ENCODE peak calls at places on chromosomes 1 and 21, in six cellular contexts. I is HepG2, B is GM12878, G is GM12891, A is H1, O is K562. N is an unnamed sample.

GRCh38 chr21:20443558-20444155 is 554.6 kb upstream of the NCAM2 start:
- DNase-seq in A (no peak), O (peak; percentile 17), I (no peak), B (no peak), G (no peak), N (no peak)

GRCh38 chr1:173062156-173062938 is 11.6 kb upstream of the TNFSF18 start:
- DNase-seq in O (no peak), A (no peak), G (no peak), I (peak; percentile 2), B (no peak), N (no peak)

GRCh38 chr1:67460648-67461500 is 30.7 kb upstream of the SERBP1 start:
- DNase-seq in O (no peak), A (no peak), I (no peak), B (no peak), G (no peak), N (no peak)

GRCh38 chr1:45018599-45019230 is 6.7 kb downstream of the UROD start:
- DNase-seq in I (peak; percentile 47), O (peak; percentile 49), G (no peak), A (peak; percentile 79), B (no peak), N (no peak)

GRCh38 chr1:198158766-198159589 is 2.2 kb downstream of the NEK7 start:
- DNase-seq in O (peak; percentile 97), G (peak; percentile 49), I (peak; percentile 80), B (no peak), A (peak; percentile 95), N (peak; percentile 56)

GRCh38 chr1:105608713-105609112 is 1447.8 kb upstream of the PRMT6 start:
- DNase-seq in O (no peak), B (no peak), G (no peak), A (no peak), I (peak; percentile 4), N (no peak)

GRCh38 chr1:227920896-227921295 is 26.8 kb downstream of the WNT9A start:
- DNase-seq in I (no peak), O (no peak), G (no peak), A (no peak), B (no peak), N (no peak)

GRCh38 chr1:176795929-176796328 is 333.0 kb downstream of the PAPPA2 start:
- DNase-seq in G (no peak), B (no peak), O (no peak), I (no peak), A (no peak), N (no peak)

GRCh38 chr1:3464649-3465025 is 10.2 kb downstream of the ARHGEF16 start:
- DNase-seq in O (no peak), I (no peak), B (no peak), G (no peak), A (no peak), N (no peak)

GRCh38 chr1:30668546-30669327 is 54.6 kb downstream of the MATN1 start:
- DNase-seq in A (no peak), B (no peak), O (no peak), G (no peak), I (no peak), N (no peak)

GRCh38 chr1:39653546-39654031 is 14.1 kb upstream of the HEYL start:
- DNase-seq in A (peak; percentile 77), G (no peak), I (peak; percentile 44), O (peak; percentile 73), B (peak; percentile 23), N (no peak)

GRCh38 chr1:44655609-44656008 is 18.7 kb downstream of the TMEM53 start:
- DNase-seq in G (no peak), B (no peak), O (peak; percentile 62), A (peak; percentile 66), I (peak; percentile 34), N (no peak)

GRCh38 chr1:224644553-224645154 is 28.5 kb downstream of the CNIH3 start:
- DNase-seq in A (peak; percentile 79), O (peak; percentile 67), G (peak; percentile 59), B (peak; percentile 24), I (peak; percentile 35), N (peak; percentile 55)

GRCh38 chr1:2376931-2377672 is 14.3 kb downstream of the MORN1 start:
- DNase-seq in I (no peak), A (no peak), G (no peak), B (no peak), O (no peak), N (no peak)
- TF ChIP-seq POLR2A in I (no peak), A (no peak), G (no peak), B (no peak), O (no peak), N (no peak)

GRCh38 chr1:201269241-201269640 is 14.1 kb upstream of the PKP1 start:
- DNase-seq in G (no peak), B (no peak), O (no peak), A (no peak), I (no peak), N (no peak)

GRCh38 chr1:201268604-201269151 is 14.6 kb upstream of the PKP1 start:
- DNase-seq in O (no peak), A (no peak), I (no peak), G (no peak), B (no peak), N (no peak)

GRCh38 chr1:201272838-201273237 is 10.5 kb upstream of the PKP1 start:
- DNase-seq in A (no peak), B (no peak), I (no peak), O (no peak), G (no peak), N (no peak)

GRCh38 chr1:201269900-201270410 is 13.4 kb upstream of the PKP1 start:
- DNase-seq in A (no peak), B (no peak), I (no peak), G (no peak), O (no peak), N (no peak)

DNA sequence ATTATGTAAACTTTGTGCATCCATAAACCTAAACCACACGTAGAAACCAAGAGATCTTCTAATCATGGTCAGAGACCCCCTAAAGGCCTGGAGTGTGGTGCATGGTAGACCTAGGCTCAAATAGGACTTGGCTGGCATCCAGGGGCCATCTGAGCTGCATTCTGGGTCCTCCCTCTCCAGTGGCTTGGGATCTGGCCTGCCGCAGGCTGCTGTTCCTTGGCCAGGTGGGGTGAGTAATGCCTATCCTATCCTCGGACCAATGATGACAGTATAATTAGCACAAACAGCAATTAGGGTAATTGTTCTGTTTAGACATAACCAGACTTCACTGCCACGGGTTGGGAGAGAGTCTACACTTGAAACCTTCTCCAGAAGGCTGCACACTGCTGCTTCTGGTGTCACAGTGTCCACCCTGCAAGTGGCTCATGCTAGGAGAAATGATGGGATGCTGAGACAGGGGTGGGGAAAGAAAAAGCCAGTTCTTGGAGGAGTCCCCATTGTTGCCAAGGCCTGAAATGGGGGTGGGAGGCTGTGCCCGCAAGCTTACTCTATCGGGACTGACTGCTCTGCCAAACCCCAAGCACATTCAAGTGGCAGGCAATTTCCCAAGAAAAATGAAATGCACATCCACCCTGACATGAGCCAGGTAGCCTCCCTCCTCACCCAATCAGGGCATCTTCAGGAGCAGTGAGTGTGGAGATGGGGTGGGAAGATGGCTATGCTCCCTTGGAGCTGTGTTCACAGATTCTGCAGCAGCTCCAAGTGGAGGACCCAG is 12.5 kb upstream of the PKP1 start:
- DNase-seq in I (no peak), B (no peak), G (no peak), A (no peak), O (no peak), N (no peak)
- TF ChIP-seq TAF1 in I (no peak), B (no peak), G (no peak), A (no peak), O (no peak), N (no peak)

GRCh38 chr1:234373064-234373937 is at the start of gene COA6:
- DNase-seq in B (peak; percentile 94), A (peak; percentile 85), O (peak; percentile 91), I (peak; percentile 98), G (peak; percentile 71), N (peak; percentile 67)
- TF ChIP-seq POLR2A in B (peak; percentile 90), A (no peak), O (peak; percentile 100), I (peak; percentile 88), G (peak; percentile 95), N (peak; percentile 90)

GRCh38 chr1:206654826-206655225 is 19.5 kb downstream of the DYRK3 start:
- DNase-seq in B (no peak), I (no peak), O (no peak), A (no peak), G (no peak), N (no peak)

GRCh38 chr1:206658264-206658980 is 23.1 kb downstream of the DYRK3 start:
- DNase-seq in B (no peak), O (peak; percentile 95), G (peak; percentile 80), A (peak; percentile 93), I (no peak), N (peak; percentile 78)

GRCh38 chr1:206653715-206654459 is 18.6 kb downstream of the DYRK3 start:
- DNase-seq in O (no peak), A (no peak), I (no peak), B (no peak), G (no peak), N (no peak)

GRCh38 chr1:206656936-206657335 is 21.6 kb downstream of the DYRK3 start:
- DNase-seq in A (no peak), G (no peak), O (no peak), I (no peak), B (no peak), N (no peak)

GRCh38 chr1:206655471-206655882 is 20.1 kb downstream of the DYRK3 start:
- DNase-seq in B (no peak), O (no peak), A (no peak), I (no peak), G (no peak), N (no peak)
- TF ChIP-seq TAF1 in B (no peak), O (no peak), A (no peak), I (no peak), G (no peak), N (no peak)

GRCh38 chr1:24850353-24850905 is 79.6 kb downstream of the RUNX3 start:
- DNase-seq in A (no peak), O (no peak), G (no peak), I (no peak), B (no peak), N (no peak)

GRCh38 chr1:24853656-24854055 is 76.4 kb downstream of the RUNX3 start:
- DNase-seq in O (no peak), A (no peak), B (no peak), G (no peak), I (no peak), N (no peak)

GRCh38 chr1:24849653-24850295 is 80.3 kb downstream of the RUNX3 start:
- DNase-seq in G (no peak), A (peak; percentile 58), O (no peak), I (no peak), B (no peak), N (no peak)

DNA sequence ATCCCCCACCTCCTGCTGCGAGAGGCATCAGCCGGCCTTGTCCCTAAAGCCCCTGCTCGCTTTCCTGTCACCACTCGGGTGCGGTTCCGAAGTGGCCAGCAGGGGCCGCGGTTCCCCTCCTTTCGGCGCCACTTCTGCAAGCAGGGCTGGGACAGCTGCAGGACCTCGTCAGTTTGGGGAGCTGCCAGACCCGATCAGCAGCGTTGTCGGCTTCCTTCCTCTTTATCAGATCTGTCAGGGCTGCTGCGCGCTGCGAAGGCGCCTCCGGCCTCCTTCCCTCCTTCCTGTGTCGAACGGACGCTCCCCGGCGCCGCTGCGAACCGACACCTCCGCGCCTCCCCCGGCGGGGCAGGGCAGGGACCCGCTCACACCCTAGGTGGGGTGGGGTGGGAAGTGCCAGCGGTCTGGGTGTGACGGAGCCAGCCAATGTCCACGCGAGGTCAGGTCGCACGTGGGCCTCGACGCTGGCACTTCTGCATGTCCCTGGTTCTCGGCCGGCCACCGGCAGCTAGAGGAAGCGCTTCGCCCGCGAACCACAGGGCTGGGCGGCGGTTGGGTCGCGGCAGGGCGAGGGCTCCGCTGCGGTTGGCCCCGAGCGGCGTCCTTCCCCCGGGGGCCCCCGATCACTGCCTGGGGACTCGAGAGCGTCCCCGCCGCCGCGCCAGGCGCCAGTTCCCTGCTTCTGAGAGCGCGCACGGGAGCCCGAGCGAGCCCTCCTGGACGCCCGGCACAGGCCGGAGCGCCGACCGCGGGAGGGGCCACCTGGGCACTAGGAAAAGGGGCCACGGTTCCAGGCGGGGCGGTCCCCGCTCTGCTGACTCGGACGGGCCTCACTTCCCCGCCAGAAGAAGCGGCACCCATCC is 81.8 kb downstream of the RUNX3 start:
- DNase-seq in B (peak; percentile 71), O (peak; percentile 88), I (peak; percentile 64), G (peak; percentile 78), A (peak; percentile 99), N (peak; percentile 80)
- TF ChIP-seq POLR2A in B (peak; percentile 84), O (peak; percentile 76), I (no peak), G (peak; percentile 75), A (peak; percentile 36), N (peak; percentile 56)

N was measured in GM12892.